ENCODE peak calls at places on chromosomes 5 and 9, in eight cellular contexts. S is RWPE1, O is pancreas, E is AG09309, L is GM13976, C is ovary, H is Caco-2, Y is bronchial epithelial cell. G is an unnamed sample.

GRCh38 chr5:57042524-57042931 is 90.6 kb upstream of the MIER3 start:
- DNase-seq in O (no peak), L (no peak), S (no peak), H (no peak), C (no peak), E (no peak), Y (no peak), G (no peak)

GRCh38 chr9:99485461-99485860 is 263.4 kb downstream of the SEC61B start:
- DNase-seq in E (no peak), Y (peak), S (no peak), H (no peak), O (no peak), C (no peak), L (no peak), G (no peak)

GRCh38 chr9:13648676-13649075 is 369.2 kb upstream of the MPDZ start:
- DNase-seq in E (no peak), H (no peak), L (no peak), S (peak), C (no peak), Y (peak), O (no peak), G (no peak)

GRCh38 chr9:134165357-134166315 is 1.3 kb upstream of the RNU6ATAC start:
- DNase-seq in Y (peak), O (peak), L (no peak), S (peak), E (no peak), H (peak), C (peak), G (no peak)

GRCh38 chr5:179307931-179308471 is 37.3 kb downstream of the ADAMTS2 start:
- DNase-seq in O (no peak), C (no peak), E (no peak), Y (no peak), H (peak), L (no peak), S (no peak), G (no peak)

GRCh38 chr5:112475747-112476435 is 56.8 kb upstream of the EPB41L4A start:
- DNase-seq in L (no peak), S (peak), C (no peak), Y (peak), H (no peak), O (no peak), E (no peak), G (no peak)

GRCh38 chr5:110844251-110844650 is 105.4 kb downstream of the SLC25A46 start:
- DNase-seq in L (no peak), C (no peak), S (no peak), H (no peak), O (no peak), Y (no peak), E (no peak), G (no peak)

GRCh38 chr9:132894343-132894742 is 15.6 kb downstream of the SPACA9 start:
- DNase-seq in L (no peak), O (no peak), C (no peak), E (no peak), S (peak), Y (peak), H (no peak), G (no peak)

GRCh38 chr5:131186561-131187256 is 16.0 kb downstream of the LYRM7 start:
- DNase-seq in E (no peak), Y (peak), L (no peak), S (no peak), H (no peak), O (no peak), C (no peak), G (no peak)

GRCh38 chr9:127977877-127978647 is 2.7 kb downstream of the EEIG1 start:
- DNase-seq in Y (no peak), O (peak), C (peak), E (peak), S (no peak), H (peak), L (no peak), G (no peak)

GRCh38 chr9:108002296-108003056 is 512.9 kb upstream of the KLF4 start:
- DNase-seq in C (peak), Y (no peak), H (no peak), E (no peak), L (no peak), S (no peak), O (no peak), G (no peak)

GRCh38 chr5:138967806-138968448 is 92.8 kb upstream of the LRRTM2 start:
- DNase-seq in C (no peak), H (no peak), L (no peak), O (peak), S (no peak), E (no peak), Y (no peak), G (no peak)

GRCh38 chr9:21591221-21592062 is 109.3 kb upstream of the IFNE start:
- DNase-seq in L (no peak), E (peak), H (peak), Y (peak), S (peak), O (no peak), C (no peak), G (no peak)

GRCh38 chr5:1883925-1884637 is 1.4 kb upstream of the IRX4 start:
- DNase-seq in O (peak), S (peak), H (no peak), E (no peak), Y (peak), C (no peak), L (no peak), G (no peak)

GRCh38 chr9:88988796-88989641 is 2.2 kb upstream of the S1PR3 start:
- DNase-seq in O (no peak), Y (peak), E (peak), C (no peak), L (no peak), S (peak), H (no peak), G (no peak)

GRCh38 chr5:175685701-175686350 is 28.0 kb downstream of the HRH2 start:
- DNase-seq in C (no peak), H (no peak), O (no peak), Y (no peak), S (no peak), E (no peak), L (no peak), G (no peak)

GRCh38 chr5:157976429-157976828 is 117.5 kb upstream of the CLINT1 start:
- DNase-seq in L (no peak), O (no peak), H (no peak), Y (peak), S (peak), C (no peak), E (no peak), G (no peak)

GRCh38 chr5:124411089-124411488 is 335.4 kb downstream of the ZNF608 start:
- DNase-seq in Y (no peak), E (no peak), H (no peak), L (no peak), S (no peak), C (no peak), O (no peak), G (no peak)

GRCh38 chr9:99778308-99778707 is 43.4 kb upstream of the NR4A3 start:
- DNase-seq in S (peak), O (no peak), H (no peak), Y (peak), L (no peak), C (no peak), E (peak), G (no peak)

GRCh38 chr9:136808075-136808780 is 480 bp downstream of the RABL6 start:
- DNase-seq in L (peak), H (no peak), O (peak), E (no peak), S (peak), C (peak), Y (no peak), G (peak)

GRCh38 chr9:88706193-88707112 is 171.5 kb downstream of the NXNL2 start:
- DNase-seq in S (no peak), C (no peak), Y (no peak), E (no peak), H (no peak), O (no peak), L (no peak), G (no peak)

GRCh38 chr9:389159-389558 is 174.5 kb downstream of the DOCK8 start:
- DNase-seq in O (no peak), L (no peak), S (no peak), Y (no peak), H (no peak), E (no peak), C (no peak), G (no peak)

GRCh38 chr5:9877473-9877872 is 247.3 kb upstream of the TAS2R1 start:
- DNase-seq in E (no peak), L (no peak), O (no peak), Y (no peak), H (no peak), S (no peak), C (no peak), G (no peak)

GRCh38 chr9:18393340-18394130 is 80.4 kb upstream of the ADAMTSL1 start:
- DNase-seq in H (no peak), Y (peak), S (peak), L (no peak), E (peak), C (peak), O (peak), G (no peak)

GRCh38 chr5:131634666-131634995 is 398 bp downstream of the RAPGEF6 start:
- DNase-seq in Y (peak), S (peak), L (no peak), O (no peak), C (no peak), H (peak), E (no peak), G (peak)

GRCh38 chr5:1731091-1731639 is 68.5 kb downstream of the MRPL36 start:
- DNase-seq in O (no peak), L (no peak), E (no peak), C (no peak), H (no peak), S (no peak), Y (no peak), G (peak)

GRCh38 chr5:5141625-5142527 is 1.7 kb downstream of the ADAMTS16 start:
- DNase-seq in C (peak), S (peak), Y (peak), E (peak), H (no peak), L (peak), O (no peak), G (peak)

GRCh38 chr5:137292461-137293025 is 206.6 kb downstream of the SPOCK1 start:
- DNase-seq in H (no peak), Y (peak), E (no peak), L (no peak), O (no peak), S (no peak), C (no peak), G (no peak)

GRCh38 chr9:137054932-137055384 is 1.1 kb upstream of the ENTPD2 start:
- DNase-seq in S (no peak), E (no peak), C (no peak), Y (no peak), O (peak), H (no peak), L (no peak), G (no peak)

GRCh38 chr5:132679166-132679565 is 5.4 kb downstream of the IL4 start:
- DNase-seq in H (no peak), S (no peak), O (no peak), Y (no peak), C (no peak), L (no peak), E (no peak), G (no peak)

GRCh38 chr5:132675936-132676689 is 2.3 kb downstream of the IL4 start:
- DNase-seq in H (no peak), C (no peak), Y (no peak), O (no peak), L (no peak), S (no peak), E (no peak), G (no peak)

GRCh38 chr5:132677682-132678400 is 4.1 kb downstream of the IL4 start:
- DNase-seq in O (no peak), C (no peak), L (no peak), Y (no peak), E (no peak), H (no peak), S (no peak), G (no peak)

GRCh38 chr5:132678735-132679134 is 4.9 kb downstream of the IL4 start:
- DNase-seq in Y (no peak), O (no peak), L (no peak), C (no peak), H (no peak), E (no peak), S (no peak), G (no peak)

DNA sequence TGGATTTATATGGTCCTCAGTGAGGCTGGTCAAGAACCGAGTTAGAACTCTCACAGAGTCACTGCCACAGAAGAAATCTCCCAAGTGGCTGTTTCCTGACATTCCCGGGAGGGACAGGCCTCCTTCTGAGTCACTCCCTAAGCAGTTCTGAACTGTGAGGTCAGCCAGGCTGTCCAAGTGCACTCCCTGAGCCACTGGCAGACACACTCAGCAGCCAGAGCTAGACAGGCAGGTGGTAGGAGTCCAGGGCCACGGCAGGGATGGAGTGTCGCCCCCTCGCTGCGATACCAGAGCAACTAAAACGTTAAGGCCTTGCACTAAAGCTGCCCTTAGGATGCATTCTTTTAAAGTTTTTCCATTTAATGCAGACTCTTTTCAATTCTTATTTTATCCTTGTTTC is 3.4 kb downstream of the IL4 start:
- DNase-seq in O (no peak), C (no peak), H (peak), S (peak), L (no peak), E (peak), Y (peak), G (peak)
- TF ChIP-seq CTCF in O (no peak), C (no peak), H (peak), S (no peak), L (no peak), E (peak), Y (peak), G (no peak)

DNA sequence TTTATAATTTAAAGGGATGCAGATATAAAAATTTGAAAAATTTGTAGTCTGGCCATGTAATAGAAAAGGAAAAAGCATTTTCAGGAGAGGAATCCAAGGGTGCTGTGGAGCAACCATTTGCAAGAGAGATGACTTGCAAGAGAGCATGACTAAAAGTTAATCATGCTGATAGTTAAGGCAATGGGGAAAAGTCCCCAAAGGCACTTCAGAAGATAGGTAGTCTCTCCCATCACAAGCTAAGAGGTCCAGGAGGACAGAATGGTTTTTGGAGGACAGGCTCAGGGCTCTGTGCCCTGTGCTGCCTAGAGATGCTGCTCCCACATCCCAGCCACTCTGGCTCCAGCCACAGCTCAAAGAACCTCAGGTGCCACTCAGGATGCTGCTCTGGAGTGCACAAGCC is 38.8 kb downstream of the DNAJB5 start:
- DNase-seq in L (no peak), O (no peak), H (no peak), C (no peak), Y (peak), E (no peak), S (no peak), G (no peak)
- TF ChIP-seq CTCF in L (no peak), O (no peak), H (no peak), C (no peak), Y (no peak), E (no peak), S (no peak), G (no peak)

GRCh38 chr5:172708183-172708505 is 62.9 kb downstream of the DUSP1 start:
- DNase-seq in S (no peak), Y (no peak), H (no peak), O (no peak), E (no peak), L (no peak), C (no peak), G (no peak)

GRCh38 chr5:172706796-172707195 is 64.2 kb downstream of the DUSP1 start:
- DNase-seq in Y (no peak), S (no peak), L (no peak), H (no peak), E (no peak), O (no peak), C (no peak), G (no peak)

GRCh38 chr5:172710695-172711094 is 60.3 kb downstream of the DUSP1 start:
- DNase-seq in E (no peak), Y (no peak), L (no peak), H (no peak), O (no peak), C (no peak), S (no peak), G (no peak)

GRCh38 chr5:172705576-172706084 is 64.6 kb downstream of the NEURL1B start:
- DNase-seq in O (no peak), E (no peak), C (no peak), H (no peak), L (no peak), Y (peak), S (no peak), G (no peak)

GRCh38 chr5:172707285-172708182 is 63.5 kb downstream of the DUSP1 start:
- DNase-seq in H (peak), C (no peak), Y (peak), O (no peak), S (peak), L (no peak), E (peak), G (peak)
- TF ChIP-seq CTCF in H (peak), C (no peak), Y (peak), O (no peak), S (peak), L (peak), E (peak), G (no peak)

GRCh38 chr5:11497651-11498050 is 406.6 kb downstream of the CTNND2 start:
- DNase-seq in C (no peak), Y (peak), S (no peak), E (no peak), L (no peak), H (no peak), O (no peak), G (no peak)

GRCh38 chr5:11496127-11496719 is 408.0 kb downstream of the CTNND2 start:
- DNase-seq in O (no peak), H (no peak), Y (peak), C (no peak), L (no peak), E (no peak), S (no peak), G (no peak)

GRCh38 chr5:11491658-11492057 is 412.6 kb downstream of the CTNND2 start:
- DNase-seq in S (no peak), E (no peak), H (no peak), L (no peak), Y (no peak), C (no peak), O (no peak), G (no peak)

DNA sequence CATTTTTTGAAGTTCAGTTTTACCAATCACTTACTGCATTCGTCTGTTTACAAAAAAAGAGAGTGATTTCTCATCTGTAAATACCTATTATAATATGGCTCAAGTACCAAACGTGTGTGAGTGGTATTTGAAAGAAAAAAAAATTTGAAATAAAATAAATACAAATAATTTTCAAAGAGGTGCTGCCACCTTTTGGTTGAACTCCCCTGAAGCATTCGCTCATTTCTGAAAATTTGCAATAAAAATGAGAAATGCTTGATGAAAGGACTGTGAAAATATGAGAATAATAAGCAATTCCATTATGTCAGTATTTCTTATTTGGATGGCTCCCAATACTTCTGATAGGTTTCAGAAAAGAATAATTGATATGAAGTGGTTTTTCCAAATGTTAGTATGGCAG is 409.9 kb downstream of the CTNND2 start:
- DNase-seq in C (no peak), O (no peak), L (no peak), E (no peak), Y (no peak), S (no peak), H (no peak), G (no peak)
- TF ChIP-seq CTCF in C (no peak), O (no peak), L (no peak), E (no peak), Y (peak), S (peak), H (peak), G (peak)

GRCh38 chr5:149664666-149665415 is 65.3 kb upstream of the PPARGC1B start:
- DNase-seq in Y (no peak), C (no peak), H (no peak), S (no peak), E (no peak), O (no peak), L (no peak), G (no peak)

GRCh38 chr5:149666212-149666852 is 63.8 kb upstream of the PPARGC1B start:
- DNase-seq in E (no peak), S (peak), Y (peak), L (no peak), O (no peak), H (no peak), C (no peak), G (no peak)

GRCh38 chr5:149665416-149666163 is 64.5 kb upstream of the PPARGC1B start:
- DNase-seq in S (no peak), E (no peak), O (no peak), Y (no peak), C (no peak), H (no peak), L (no peak), G (no peak)

GRCh38 chr5:149667084-149667826 is 62.9 kb upstream of the PPARGC1B start:
- DNase-seq in H (no peak), Y (peak), C (no peak), L (peak), O (no peak), S (peak), E (no peak), G (peak)

GRCh38 chr5:149667827-149668122 is 62.3 kb upstream of the PPARGC1B start:
- DNase-seq in H (no peak), C (no peak), O (no peak), E (no peak), Y (no peak), L (no peak), S (no peak), G (no peak)
- TF ChIP-seq CTCF in H (no peak), C (no peak), O (no peak), E (no peak), Y (no peak), L (no peak), S (peak), G (peak)

GRCh38 chr5:88602584-88602983 is 280.4 kb downstream of the MEF2C start:
- DNase-seq in H (no peak), S (no peak), O (no peak), L (peak), Y (no peak), C (no peak), E (no peak), G (no peak)
- TF ChIP-seq CTCF in H (peak), S (peak), O (no peak), L (peak), Y (peak), C (no peak), E (peak), G (peak)

DNA sequence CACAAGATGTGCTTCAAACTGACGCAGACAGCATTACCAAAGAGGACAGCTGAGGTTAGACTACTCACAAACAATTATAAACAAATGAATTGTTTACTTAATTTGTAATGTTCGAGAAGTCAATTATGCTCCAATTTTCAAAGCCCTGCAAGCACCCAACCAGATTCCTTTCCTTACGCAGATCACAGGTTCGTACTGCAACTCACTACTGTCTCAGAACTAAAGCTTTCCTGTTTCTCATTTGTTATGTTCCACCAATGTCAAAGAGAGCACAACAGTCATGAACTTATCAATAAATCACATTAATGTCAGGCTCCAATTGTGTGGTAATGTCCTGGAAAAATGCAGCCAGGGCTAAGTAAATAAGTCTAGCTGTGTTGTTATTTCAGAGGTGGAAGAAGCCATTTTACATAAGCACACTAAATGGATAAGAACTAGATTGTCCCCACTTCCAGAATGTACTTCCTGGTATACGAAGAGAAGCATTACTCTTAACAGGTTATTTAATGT is 488.6 kb upstream of the PTGER4 start:
- DNase-seq in C (no peak), L (no peak), E (no peak), H (no peak), O (no peak), Y (no peak), S (no peak), G (no peak)
- TF ChIP-seq CTCF in C (no peak), L (no peak), E (no peak), H (no peak), O (no peak), Y (no peak), S (no peak), G (no peak)

GRCh38 chr5:172758077-172758835 is 12.7 kb downstream of the DUSP1 start:
- DNase-seq in H (no peak), L (no peak), O (no peak), S (peak), C (no peak), E (peak), Y (peak), G (no peak)
- TF ChIP-seq CTCF in H (no peak), L (no peak), O (no peak), S (no peak), C (no peak), E (no peak), Y (no peak), G (no peak)

GRCh38 chr5:159515909-159516415 is 185.7 kb upstream of the IL12B start:
- DNase-seq in H (peak), C (peak), O (peak), S (peak), E (no peak), L (peak), Y (peak), G (peak)
- TF ChIP-seq CTCF in H (peak), C (peak), O (peak), S (peak), E (peak), L (peak), Y (peak), G (peak)